ENCODE peak calls at places on chromosomes 3 and 15, in nine cellular contexts. One of them, this sample, is unnamed.

GRCh38 chr3:146131616-146132410 is 29.2 kb downstream of the PLOD2 start:
- DNase-seq in IMR-90: peak; percentile 91
- DNase-seq in endothelial cell: no peak
- DNase-seq in HFFc6: peak; percentile 92
- DNase-seq in AG09319: no peak
- DNase-seq in CD8-positive, alpha-beta T cell: no peak
- DNase-seq in CD4-positive, alpha-beta T cell: no peak
- DNase-seq in tibial artery: no peak
- DNase-seq in lower lobe of right lung: no peak
- DNase-seq in this sample: no peak

GRCh38 chr3:133633439-133633838 is 28.3 kb downstream of the TOPBP1 start:
- DNase-seq in lower lobe of right lung: no peak
- DNase-seq in tibial artery: no peak
- DNase-seq in CD8-positive, alpha-beta T cell: no peak
- DNase-seq in IMR-90: no peak
- DNase-seq in AG09319: no peak
- DNase-seq in CD4-positive, alpha-beta T cell: no peak
- DNase-seq in HFFc6: no peak
- DNase-seq in endothelial cell: no peak
- DNase-seq in this sample: no peak

GRCh38 chr3:128619146-128619890 is 31.3 kb downstream of the RPN1 start:
- DNase-seq in CD8-positive, alpha-beta T cell: no peak
- DNase-seq in IMR-90: peak; percentile 96
- DNase-seq in AG09319: no peak
- DNase-seq in lower lobe of right lung: no peak
- DNase-seq in CD4-positive, alpha-beta T cell: no peak
- DNase-seq in tibial artery: no peak
- DNase-seq in endothelial cell: no peak
- DNase-seq in HFFc6: peak; percentile 90
- DNase-seq in this sample: no peak

GRCh38 chr3:130905551-130905950 is 11.7 kb downstream of the ATP2C1 start:
- DNase-seq in CD8-positive, alpha-beta T cell: no peak
- DNase-seq in tibial artery: no peak
- DNase-seq in lower lobe of right lung: no peak
- DNase-seq in CD4-positive, alpha-beta T cell: no peak
- DNase-seq in HFFc6: peak; percentile 48
- DNase-seq in endothelial cell: no peak
- DNase-seq in AG09319: peak; percentile 53
- DNase-seq in IMR-90: peak; percentile 52
- DNase-seq in this sample: no peak

GRCh38 chr15:44130778-44131177 is 64.3 kb downstream of the FRMD5 start:
- DNase-seq in IMR-90: no peak
- DNase-seq in lower lobe of right lung: no peak
- DNase-seq in tibial artery: no peak
- DNase-seq in endothelial cell: no peak
- DNase-seq in CD8-positive, alpha-beta T cell: no peak
- DNase-seq in CD4-positive, alpha-beta T cell: no peak
- DNase-seq in HFFc6: no peak
- DNase-seq in AG09319: no peak
- DNase-seq in this sample: no peak

GRCh38 chr3:141279074-141279945 is 47.7 kb downstream of the PXYLP1 start:
- DNase-seq in CD8-positive, alpha-beta T cell: no peak
- DNase-seq in HFFc6: no peak
- DNase-seq in AG09319: no peak
- DNase-seq in IMR-90: peak; percentile 50
- DNase-seq in tibial artery: no peak
- DNase-seq in endothelial cell: no peak
- DNase-seq in CD4-positive, alpha-beta T cell: no peak
- DNase-seq in lower lobe of right lung: no peak
- DNase-seq in this sample: no peak

GRCh38 chr3:188602111-188602510 is 448.2 kb downstream of the LPP start:
- DNase-seq in CD4-positive, alpha-beta T cell: no peak
- DNase-seq in HFFc6: no peak
- DNase-seq in tibial artery: no peak
- DNase-seq in lower lobe of right lung: no peak
- DNase-seq in CD8-positive, alpha-beta T cell: no peak
- DNase-seq in AG09319: no peak
- DNase-seq in IMR-90: no peak
- DNase-seq in endothelial cell: no peak
- DNase-seq in this sample: no peak

GRCh38 chr3:167497903-167498302 is 24.1 kb upstream of the SERPINI2 start:
- DNase-seq in IMR-90: no peak
- DNase-seq in lower lobe of right lung: no peak
- DNase-seq in CD8-positive, alpha-beta T cell: no peak
- DNase-seq in HFFc6: no peak
- DNase-seq in CD4-positive, alpha-beta T cell: no peak
- DNase-seq in AG09319: no peak
- DNase-seq in tibial artery: no peak
- DNase-seq in endothelial cell: no peak
- DNase-seq in this sample: no peak

DNA sequence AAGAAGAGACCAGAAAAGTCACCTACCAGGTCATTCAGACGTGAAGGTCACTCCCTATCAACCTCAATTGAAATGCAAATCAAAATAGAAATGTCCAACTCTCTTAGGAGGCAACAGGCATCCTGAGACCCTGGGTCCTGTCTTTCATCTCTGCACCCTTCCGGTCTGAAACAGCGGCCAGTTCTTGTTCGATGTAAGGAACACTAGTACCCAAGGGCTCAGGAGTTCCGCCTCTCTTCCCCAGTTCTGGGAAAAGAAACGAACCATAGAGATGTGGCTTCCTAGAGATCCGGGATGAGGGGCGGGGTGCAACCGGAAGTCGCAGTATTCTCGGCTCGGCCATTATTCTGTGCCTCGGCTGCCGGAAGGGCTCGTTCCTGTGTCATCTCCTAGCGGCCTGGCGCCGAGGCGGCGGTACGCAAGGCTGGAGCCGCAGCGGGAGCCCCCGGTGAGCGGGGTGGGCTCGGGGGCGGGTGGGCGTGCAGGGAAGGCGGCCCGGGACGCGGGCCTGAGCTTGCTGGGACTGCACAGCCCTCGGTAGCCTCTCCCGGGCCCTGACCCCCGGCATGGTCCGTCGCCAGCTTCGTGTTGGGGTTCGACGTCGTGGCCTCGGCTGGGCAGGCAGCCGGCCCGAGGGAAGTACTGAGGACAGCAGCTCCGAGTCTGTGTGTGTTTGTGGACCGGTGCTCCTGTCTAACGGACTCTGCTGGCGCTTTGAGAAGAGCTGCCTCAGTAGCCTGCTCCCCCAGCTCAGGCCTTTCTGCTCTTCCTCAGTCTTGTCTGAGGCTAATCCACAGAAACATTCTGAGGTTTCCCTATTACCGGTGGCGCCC is at the start of gene ZNF197:
- DNase-seq in HFFc6: peak; percentile 84
- DNase-seq in lower lobe of right lung: peak; percentile 90
- DNase-seq in tibial artery: peak; percentile 90
- DNase-seq in CD4-positive, alpha-beta T cell: peak; percentile 13
- DNase-seq in AG09319: peak; percentile 68
- DNase-seq in endothelial cell: peak; percentile 70
- DNase-seq in IMR-90: peak; percentile 90
- DNase-seq in CD8-positive, alpha-beta T cell: peak; percentile 61
- DNase-seq in this sample: peak; percentile 51
- TF ChIP-seq CTCF in HFFc6: peak; percentile 25
- TF ChIP-seq CTCF in lower lobe of right lung: peak; percentile 27
- TF ChIP-seq CTCF in tibial artery: no peak
- TF ChIP-seq CTCF in CD4-positive, alpha-beta T cell: no peak
- TF ChIP-seq CTCF in AG09319: no peak
- TF ChIP-seq CTCF in endothelial cell: no peak
- TF ChIP-seq CTCF in IMR-90: peak; percentile 4
- TF ChIP-seq CTCF in CD8-positive, alpha-beta T cell: no peak
- TF ChIP-seq CTCF in this sample: no peak

GRCh38 chr3:169382309-169382708 is 281.2 kb downstream of the MECOM start:
- DNase-seq in CD4-positive, alpha-beta T cell: no peak
- DNase-seq in HFFc6: no peak
- DNase-seq in endothelial cell: no peak
- DNase-seq in AG09319: no peak
- DNase-seq in CD8-positive, alpha-beta T cell: no peak
- DNase-seq in IMR-90: no peak
- DNase-seq in tibial artery: no peak
- DNase-seq in lower lobe of right lung: no peak
- DNase-seq in this sample: no peak

GRCh38 chr3:169384576-169384975 is 278.9 kb downstream of the MECOM start:
- DNase-seq in HFFc6: no peak
- DNase-seq in lower lobe of right lung: no peak
- DNase-seq in AG09319: no peak
- DNase-seq in tibial artery: no peak
- DNase-seq in IMR-90: no peak
- DNase-seq in CD8-positive, alpha-beta T cell: no peak
- DNase-seq in endothelial cell: no peak
- DNase-seq in CD4-positive, alpha-beta T cell: no peak
- DNase-seq in this sample: no peak

GRCh38 chr3:169383770-169384169 is 279.7 kb downstream of the MECOM start:
- DNase-seq in endothelial cell: no peak
- DNase-seq in HFFc6: no peak
- DNase-seq in tibial artery: no peak
- DNase-seq in IMR-90: no peak
- DNase-seq in CD8-positive, alpha-beta T cell: no peak
- DNase-seq in lower lobe of right lung: no peak
- DNase-seq in AG09319: no peak
- DNase-seq in CD4-positive, alpha-beta T cell: no peak
- DNase-seq in this sample: no peak

DNA sequence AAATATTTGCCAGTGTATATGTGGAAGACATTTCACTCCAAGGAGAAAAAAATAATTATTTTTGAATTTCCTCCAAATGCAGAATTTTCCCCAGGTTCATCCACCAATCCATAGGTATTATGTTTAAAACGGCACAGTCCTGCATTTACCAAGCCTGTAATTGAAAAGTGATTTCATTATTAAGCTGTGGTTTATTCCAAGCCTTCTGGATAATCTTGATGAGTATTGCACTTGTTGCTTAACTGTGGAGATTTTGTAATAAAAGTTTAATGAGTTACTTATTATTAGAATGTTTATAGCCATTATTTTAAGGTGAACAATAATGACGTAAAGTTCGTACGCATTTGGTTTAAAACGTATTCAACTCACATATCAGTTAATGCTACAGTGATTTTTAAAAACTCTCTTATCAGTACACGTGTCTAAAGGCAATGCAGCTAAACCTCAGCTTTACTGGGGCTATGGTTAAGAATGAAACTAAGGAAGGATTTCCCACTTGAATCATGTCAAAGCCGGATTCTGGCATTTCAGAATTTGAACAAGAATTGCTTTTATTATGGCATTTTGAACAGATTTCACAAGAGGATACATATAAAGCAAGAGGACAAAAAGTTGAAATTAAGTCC is 283.9 kb downstream of the MECOM start:
- DNase-seq in tibial artery: no peak
- DNase-seq in IMR-90: no peak
- DNase-seq in CD4-positive, alpha-beta T cell: no peak
- DNase-seq in HFFc6: no peak
- DNase-seq in AG09319: no peak
- DNase-seq in endothelial cell: no peak
- DNase-seq in lower lobe of right lung: no peak
- DNase-seq in CD8-positive, alpha-beta T cell: no peak
- DNase-seq in this sample: no peak
- TF ChIP-seq CTCF in tibial artery: no peak
- TF ChIP-seq CTCF in IMR-90: no peak
- TF ChIP-seq CTCF in CD4-positive, alpha-beta T cell: no peak
- TF ChIP-seq CTCF in HFFc6: no peak
- TF ChIP-seq CTCF in AG09319: no peak
- TF ChIP-seq CTCF in endothelial cell: no peak
- TF ChIP-seq CTCF in lower lobe of right lung: no peak
- TF ChIP-seq CTCF in CD8-positive, alpha-beta T cell: no peak
- TF ChIP-seq CTCF in this sample: no peak

DNA sequence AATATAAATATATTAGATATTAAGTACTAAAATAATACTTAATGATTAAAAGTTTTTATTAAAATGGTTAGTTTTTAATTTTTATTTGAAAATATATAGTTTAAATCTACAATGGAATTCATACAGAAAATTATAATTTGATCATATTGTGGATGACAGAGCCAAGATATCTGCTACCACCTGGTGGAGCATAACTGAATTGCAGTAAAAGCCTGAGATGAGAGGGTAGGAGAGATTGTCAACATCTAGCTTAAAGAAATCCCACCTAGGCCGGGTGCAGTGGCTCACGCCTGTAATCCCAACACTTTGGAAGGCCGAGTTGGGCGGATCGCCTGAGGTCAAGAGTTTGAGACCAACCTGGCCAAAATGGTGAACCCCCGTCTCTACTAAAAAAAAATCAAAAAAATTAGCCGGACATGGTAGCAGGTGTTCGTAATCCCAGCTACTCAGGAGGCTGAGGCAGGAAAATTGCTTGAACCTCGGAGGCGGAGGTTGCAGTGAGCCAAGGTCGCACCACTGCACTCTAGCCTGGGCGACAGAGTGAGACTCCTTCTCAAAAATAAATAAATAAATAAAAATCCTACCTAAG is 25.1 kb upstream of the CSTA start:
- DNase-seq in CD8-positive, alpha-beta T cell: no peak
- DNase-seq in HFFc6: no peak
- DNase-seq in lower lobe of right lung: no peak
- DNase-seq in endothelial cell: peak; percentile 17
- DNase-seq in tibial artery: no peak
- DNase-seq in CD4-positive, alpha-beta T cell: peak; percentile 9
- DNase-seq in AG09319: no peak
- DNase-seq in IMR-90: peak; percentile 17
- DNase-seq in this sample: no peak
- TF ChIP-seq CTCF in CD8-positive, alpha-beta T cell: peak; percentile 84
- TF ChIP-seq CTCF in HFFc6: peak; percentile 85
- TF ChIP-seq CTCF in lower lobe of right lung: peak; percentile 43
- TF ChIP-seq CTCF in endothelial cell: peak; percentile 71
- TF ChIP-seq CTCF in tibial artery: no peak
- TF ChIP-seq CTCF in CD4-positive, alpha-beta T cell: peak; percentile 55
- TF ChIP-seq CTCF in AG09319: peak; percentile 24
- TF ChIP-seq CTCF in IMR-90: peak; percentile 54
- TF ChIP-seq CTCF in this sample: no peak

GRCh38 chr3:33440578-33441321 is 545 bp upstream of the UBP1 start:
- DNase-seq in HFFc6: peak; percentile 100
- DNase-seq in lower lobe of right lung: peak; percentile 82
- DNase-seq in CD8-positive, alpha-beta T cell: peak; percentile 94
- DNase-seq in CD4-positive, alpha-beta T cell: peak; percentile 94
- DNase-seq in endothelial cell: peak; percentile 84
- DNase-seq in tibial artery: peak; percentile 100
- DNase-seq in IMR-90: peak; percentile 100
- DNase-seq in AG09319: peak; percentile 100
- DNase-seq in this sample: peak; percentile 70

GRCh38 chr3:33440328-33440577 is at the start of gene UBP1:
- DNase-seq in AG09319: no peak
- DNase-seq in endothelial cell: peak; percentile 93
- DNase-seq in IMR-90: no peak
- DNase-seq in tibial artery: no peak
- DNase-seq in CD8-positive, alpha-beta T cell: no peak
- DNase-seq in HFFc6: no peak
- DNase-seq in CD4-positive, alpha-beta T cell: no peak
- DNase-seq in lower lobe of right lung: peak; percentile 100
- DNase-seq in this sample: peak; percentile 95

GRCh38 chr3:33438871-33439270 is 1.3 kb downstream of the UBP1 start:
- DNase-seq in lower lobe of right lung: no peak
- DNase-seq in tibial artery: no peak
- DNase-seq in IMR-90: peak; percentile 21
- DNase-seq in endothelial cell: no peak
- DNase-seq in HFFc6: no peak
- DNase-seq in AG09319: no peak
- DNase-seq in CD8-positive, alpha-beta T cell: no peak
- DNase-seq in CD4-positive, alpha-beta T cell: no peak
- DNase-seq in this sample: no peak

GRCh38 chr3:33438284-33438668 is 1.9 kb downstream of the UBP1 start:
- DNase-seq in lower lobe of right lung: no peak
- DNase-seq in endothelial cell: no peak
- DNase-seq in AG09319: no peak
- DNase-seq in CD8-positive, alpha-beta T cell: no peak
- DNase-seq in tibial artery: no peak
- DNase-seq in IMR-90: peak; percentile 66
- DNase-seq in CD4-positive, alpha-beta T cell: no peak
- DNase-seq in HFFc6: peak; percentile 33
- DNase-seq in this sample: no peak

DNA sequence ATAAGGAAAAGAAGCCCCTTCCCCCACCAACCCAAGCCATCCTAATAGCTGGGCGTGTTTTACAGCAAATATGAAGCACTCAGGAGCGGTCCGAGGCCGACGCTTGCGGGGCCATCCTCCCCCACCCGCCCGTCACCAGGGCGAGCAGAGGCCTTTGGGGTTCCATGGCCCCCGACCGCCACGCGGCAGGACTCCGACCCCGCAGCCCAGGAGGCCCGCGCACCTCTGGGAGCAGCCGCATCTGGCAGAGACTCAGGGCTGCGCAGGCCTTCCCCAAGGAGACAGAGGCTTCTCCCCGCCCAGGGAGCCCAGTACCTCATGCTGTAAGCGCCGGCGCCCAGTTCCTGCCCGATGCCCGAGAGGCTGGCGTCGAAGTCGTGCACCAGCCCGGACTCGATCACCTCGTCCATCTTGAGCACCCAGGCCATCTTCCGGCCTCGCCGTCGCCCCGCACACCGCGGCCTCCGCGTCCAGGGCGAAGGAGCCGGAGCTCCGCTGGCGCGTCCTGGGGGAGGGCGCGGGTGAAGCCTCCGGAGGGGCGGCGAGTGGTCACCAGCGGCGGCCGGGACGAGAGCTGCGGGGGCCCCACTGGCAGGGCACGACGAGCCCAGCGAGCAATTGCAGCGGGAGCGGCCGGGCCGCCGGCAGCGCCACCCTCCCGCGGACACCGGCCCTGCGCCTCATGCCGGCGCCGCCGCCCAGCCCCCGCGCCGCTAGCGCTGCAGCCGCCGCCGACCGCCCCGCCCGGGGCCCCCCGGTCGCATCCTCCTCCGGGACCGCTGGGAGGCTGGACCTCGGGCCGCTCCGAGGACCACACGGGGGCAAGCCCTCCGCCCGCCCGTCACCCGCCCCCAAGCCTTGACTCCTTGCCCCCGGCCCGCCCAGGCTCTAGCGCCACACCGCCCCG is 531 bp downstream of the UBP1 start:
- DNase-seq in tibial artery: peak; percentile 81
- DNase-seq in AG09319: no peak
- DNase-seq in HFFc6: peak; percentile 12
- DNase-seq in endothelial cell: peak; percentile 55
- DNase-seq in IMR-90: peak; percentile 15
- DNase-seq in CD4-positive, alpha-beta T cell: peak; percentile 31
- DNase-seq in lower lobe of right lung: peak; percentile 81
- DNase-seq in CD8-positive, alpha-beta T cell: peak; percentile 46
- DNase-seq in this sample: peak; percentile 55
- TF ChIP-seq CTCF in tibial artery: peak; percentile 45
- TF ChIP-seq CTCF in AG09319: no peak
- TF ChIP-seq CTCF in HFFc6: peak; percentile 52
- TF ChIP-seq CTCF in endothelial cell: no peak
- TF ChIP-seq CTCF in IMR-90: peak; percentile 44
- TF ChIP-seq CTCF in CD4-positive, alpha-beta T cell: no peak
- TF ChIP-seq CTCF in lower lobe of right lung: peak; percentile 22
- TF ChIP-seq CTCF in CD8-positive, alpha-beta T cell: no peak
- TF ChIP-seq CTCF in this sample: no peak

This sample was measured in activated B cell treated with CpG ODN at 0.5 μM for 24 hours.